ENCODE peak calls at places on chromosome 2, in seven cellular contexts. E, Y, Z, B, T, H and O are unnamed samples.

GRCh38 chr2:28842042-28842441 is 28.1 kb downstream of the TRMT61B start:
- DNase-seq in E (peak; percentile 6), Y (no peak), Z (no peak), B (no peak), T (no peak), H (no peak), O (no peak)

GRCh38 chr2:82258151-82258550 is 1953.6 kb upstream of the LRRTM1 start:
- DNase-seq in E (no peak), Y (no peak), Z (no peak), B (no peak), T (no peak), H (no peak), O (no peak)

GRCh38 chr2:111716901-111717635 is 166.9 kb downstream of the ANAPC1 start:
- DNase-seq in E (no peak), Y (no peak), Z (no peak), B (no peak), T (no peak), H (peak; percentile 14), O (no peak)

GRCh38 chr2:46871976-46872381 is 43.6 kb downstream of the MCFD2 start:
- DNase-seq in E (no peak), Y (no peak), Z (no peak), B (no peak), T (no peak), H (no peak), O (no peak)

GRCh38 chr2:29923110-29923721 is 1.8 kb upstream of the ALK start:
- DNase-seq in E (peak; percentile 69), Y (peak; percentile 32), Z (peak; percentile 86), B (no peak), T (peak; percentile 53), H (peak; percentile 52), O (peak; percentile 41)

GRCh38 chr2:171433763-171434670 is at the start of the genes DCAF17 and METTL8:
- DNase-seq in E (peak; percentile 95), Y (peak; percentile 96), Z (peak; percentile 99), B (peak; percentile 88), T (peak; percentile 96), H (peak; percentile 99), O (peak; percentile 94)

GRCh38 chr2:217902281-217903141 is 100.3 kb downstream of the TNS1 start:
- DNase-seq in E (peak; percentile 87), Y (peak; percentile 88), Z (no peak), B (no peak), T (peak; percentile 87), H (no peak), O (peak; percentile 90)

GRCh38 chr2:64400733-64401500 is 53.0 kb upstream of the LGALSL start:
- DNase-seq in E (no peak), Y (no peak), Z (no peak), B (no peak), T (no peak), H (peak; percentile 44), O (no peak)

GRCh38 chr2:161250864-161251436 is 57.3 kb upstream of the PSMD14 start:
- DNase-seq in E (peak; percentile 59), Y (no peak), Z (peak; percentile 89), B (no peak), T (peak; percentile 19), H (no peak), O (no peak)

GRCh38 chr2:28360742-28361293 is 31.8 kb upstream of the FOSL2 start:
- DNase-seq in E (peak; percentile 64), Y (peak; percentile 53), Z (no peak), B (no peak), T (peak; percentile 42), H (peak; percentile 60), O (peak; percentile 60)

GRCh38 chr2:236040600-236041328 is 127.4 kb downstream of the GBX2 start:
- DNase-seq in E (no peak), Y (no peak), Z (no peak), B (no peak), T (no peak), H (no peak), O (no peak)

GRCh38 chr2:176891857-176892256 is 320.7 kb upstream of the HNRNPA3 start:
- DNase-seq in E (no peak), Y (no peak), Z (no peak), B (no peak), T (no peak), H (no peak), O (no peak)

GRCh38 chr2:44479127-44479887 is 117.6 kb downstream of the CAMKMT start:
- DNase-seq in E (peak; percentile 92), Y (no peak), Z (peak; percentile 90), B (no peak), T (peak; percentile 77), H (peak; percentile 58), O (peak; percentile 51)

GRCh38 chr2:58182527-58182926 is 58.6 kb downstream of the FANCL start:
- DNase-seq in E (peak; percentile 34), Y (no peak), Z (no peak), B (no peak), T (no peak), H (no peak), O (no peak)

GRCh38 chr2:188659656-188660406 is 314.3 kb upstream of the COL3A1 start:
- DNase-seq in E (peak; percentile 77), Y (no peak), Z (no peak), B (no peak), T (no peak), H (no peak), O (no peak)

GRCh38 chr2:40072442-40073232 is 293.6 kb upstream of the THUMPD2 start:
- DNase-seq in E (no peak), Y (no peak), Z (no peak), B (no peak), T (no peak), H (no peak), O (no peak)

GRCh38 chr2:45001629-45002385 is 7.4 kb downstream of the SIX2 start:
- DNase-seq in E (no peak), Y (no peak), Z (no peak), B (no peak), T (no peak), H (no peak), O (no peak)

GRCh38 chr2:65026640-65027464 is 29.4 kb upstream of the CEP68 start:
- DNase-seq in E (no peak), Y (no peak), Z (peak; percentile 93), B (no peak), T (no peak), H (no peak), O (no peak)

GRCh38 chr2:240619506-240620148 is 5.7 kb upstream of the GPR35 start:
- DNase-seq in E (no peak), Y (no peak), Z (no peak), B (no peak), T (no peak), H (peak; percentile 40), O (no peak)

GRCh38 chr2:70887550-70888229 is 48.0 kb upstream of the ATP6V1B1 start:
- DNase-seq in E (no peak), Y (peak; percentile 47), Z (no peak), B (no peak), T (peak; percentile 26), H (peak; percentile 48), O (peak; percentile 55)

GRCh38 chr2:151138507-151138906 is 123.2 kb downstream of the RBM43 start:
- DNase-seq in E (peak; percentile 4), Y (no peak), Z (no peak), B (no peak), T (no peak), H (no peak), O (no peak)

GRCh38 chr2:112996635-112997034 is 8.6 kb upstream of the IL36A start:
- DNase-seq in E (no peak), Y (no peak), Z (no peak), B (no peak), T (no peak), H (no peak), O (no peak)

GRCh38 chr2:236793041-236794011 is 223.7 kb downstream of the ACKR3 start:
- DNase-seq in E (no peak), Y (no peak), Z (no peak), B (no peak), T (no peak), H (peak; percentile 50), O (no peak)

GRCh38 chr2:110788936-110789335 is 56.6 kb downstream of the ACOXL start:
- DNase-seq in E (no peak), Y (no peak), Z (no peak), B (no peak), T (no peak), H (no peak), O (no peak)

GRCh38 chr2:30688956-30689401 is 118.3 kb downstream of the CAPN13 start:
- DNase-seq in E (no peak), Y (no peak), Z (no peak), B (no peak), T (no peak), H (peak; percentile 52), O (peak; percentile 68)

GRCh38 chr2:3606370-3607124 is 11.6 kb downstream of the COLEC11 start:
- DNase-seq in E (no peak), Y (no peak), Z (no peak), B (no peak), T (no peak), H (no peak), O (no peak)

GRCh38 chr2:17479875-17480274 is 38.4 kb downstream of the RAD51AP2 start:
- DNase-seq in E (peak; percentile 23), Y (no peak), Z (no peak), B (no peak), T (no peak), H (no peak), O (no peak)

GRCh38 chr2:10029875-10030223 is 13.5 kb upstream of the KLF11 start:
- DNase-seq in E (no peak), Y (no peak), Z (no peak), B (no peak), T (no peak), H (no peak), O (no peak)